ENCODE peak calls at places on chromosomes 5 and 9, in four cellular contexts. R is SK-N-SH, Y is H1, A is K562. J is an unnamed sample.

GRCh38 chr5:154478224-154478565 is at the start of gene HAND1:
- DNase-seq in R (peak), Y (peak), A (peak), J (peak)

GRCh38 chr9:122875523-122875922 is 29.6 kb downstream of the RC3H2 start:
- DNase-seq in A (no peak), R (no peak), Y (no peak), J (no peak)

GRCh38 chr5:132530946-132531345 is 12.4 kb downstream of the IL5 start:
- DNase-seq in Y (no peak), A (no peak), R (no peak), J (no peak)

GRCh38 chr5:160506006-160507004 is 84.7 kb downstream of the PTTG1 start:
- DNase-seq in Y (peak), R (peak), A (no peak), J (peak)

GRCh38 chr9:101587644-101588043 is 7.1 kb downstream of the PPP3R2 start:
- DNase-seq in A (no peak), R (no peak), Y (no peak), J (no peak)

GRCh38 chr9:91078041-91078441 is 276.4 kb downstream of the SYK start:
- DNase-seq in R (no peak), Y (no peak), A (no peak), J (no peak)

GRCh38 chr5:111848374-111848914 is 91.5 kb upstream of the NREP start:
- DNase-seq in A (no peak), Y (no peak), R (no peak), J (no peak)

GRCh38 chr5:87650284-87650683 is 237.6 kb upstream of the CCNH start:
- DNase-seq in Y (no peak), R (no peak), A (no peak), J (no peak)

GRCh38 chr5:41408676-41409443 is 101.5 kb downstream of the PLCXD3 start:
- DNase-seq in Y (no peak), R (no peak), A (no peak), J (no peak)

GRCh38 chr9:69295872-69296562 is 29.0 kb upstream of the ENTREP1 start:
- DNase-seq in R (no peak), Y (no peak), A (no peak), J (no peak)

GRCh38 chr5:31827862-31828261 is 188.9 kb downstream of the PDZD2 start:
- DNase-seq in A (no peak), R (no peak), Y (no peak), J (no peak)

GRCh38 chr5:157607371-157608161 is 32.0 kb upstream of the ADAM19 start:
- DNase-seq in A (peak), Y (no peak), R (no peak), J (no peak)

GRCh38 chr5:164799391-164799790 is 1294.0 kb downstream of the MAT2B start:
- DNase-seq in Y (no peak), R (no peak), A (no peak), J (no peak)

GRCh38 chr5:158837908-158838307 is 261.8 kb downstream of the EBF1 start:
- DNase-seq in Y (no peak), A (no peak), R (no peak), J (no peak)

GRCh38 chr5:55633574-55634203 is 78.4 kb downstream of the SLC38A9 start:
- DNase-seq in A (no peak), Y (no peak), R (no peak), J (no peak)

GRCh38 chr9:99870126-99870525 is 36.3 kb upstream of the STX17 start:
- DNase-seq in R (no peak), Y (no peak), A (no peak), J (no peak)

GRCh38 chr5:80216096-80216495 is 39.8 kb downstream of the SERINC5 start:
- DNase-seq in Y (no peak), A (no peak), R (no peak), J (no peak)

GRCh38 chr5:57745676-57746075 is 263.1 kb upstream of the ACTBL2 start:
- DNase-seq in A (no peak), Y (no peak), R (no peak), J (no peak)

GRCh38 chr9:88817628-88818027 is 173.6 kb upstream of the S1PR3 start:
- DNase-seq in R (no peak), A (no peak), Y (peak), J (no peak)

GRCh38 chr9:98678244-98678842 is 30.4 kb downstream of the GABBR2 start:
- DNase-seq in Y (peak), R (no peak), A (no peak), J (peak)

GRCh38 chr9:16726718-16727451 is 143.6 kb downstream of the BNC2 start:
- DNase-seq in A (no peak), R (peak), Y (peak), J (peak)

GRCh38 chr5:180742727-180743126 is 2.9 kb upstream of the OR2Y1 start:
- DNase-seq in A (no peak), Y (no peak), R (no peak), J (no peak)

GRCh38 chr5:369151-369939 is 47.8 kb downstream of the AHRR start:
- DNase-seq in Y (peak), R (no peak), A (no peak), J (peak)

GRCh38 chr5:56325039-56325438 is 91.9 kb upstream of the ANKRD55 start:
- DNase-seq in R (no peak), A (no peak), Y (no peak), J (no peak)

GRCh38 chr5:61991426-61991825 is 314.6 kb upstream of the KIF2A start:
- DNase-seq in A (no peak), Y (no peak), R (no peak), J (no peak)

GRCh38 chr5:73299017-73299630 is 126.1 kb downstream of the TMEM174 start:
- DNase-seq in Y (peak), R (peak), A (no peak), J (peak)

GRCh38 chr9:120242397-120242796 is 337.6 kb downstream of the CDK5RAP2 start:
- DNase-seq in A (no peak), Y (no peak), R (no peak), J (no peak)

GRCh38 chr5:132822650-132823480 is 7.6 kb downstream of the SHROOM1 start:
- DNase-seq in Y (peak), R (no peak), A (no peak), J (peak)

GRCh38 chr5:79062431-79062830 is 7.0 kb downstream of the DMGDH start:
- DNase-seq in R (no peak), Y (no peak), A (no peak), J (no peak)

GRCh38 chr9:14310247-14310646 is 3.7 kb downstream of the NFIB start:
- DNase-seq in A (no peak), Y (no peak), R (no peak), J (no peak)

GRCh38 chr9:90086076-90086475 is 481.3 kb downstream of the GADD45G start:
- DNase-seq in R (no peak), Y (no peak), A (no peak), J (no peak)

GRCh38 chr5:109410389-109411174 is 808 bp upstream of the PJA2 start:
- DNase-seq in A (peak), R (peak), Y (peak), J (peak)

GRCh38 chr9:93645921-93646639 is 69.7 kb downstream of the PHF2 start:
- DNase-seq in A (no peak), Y (no peak), R (no peak), J (peak)

GRCh38 chr5:92644271-92644886 is 936.6 kb downstream of the NR2F1-AS1 start:
- DNase-seq in A (no peak), R (no peak), Y (no peak), J (no peak)

GRCh38 chr9:84002344-84002743 is 21.7 kb downstream of the RMI1 start:
- DNase-seq in Y (no peak), A (no peak), R (no peak), J (no peak)

GRCh38 chr9:84000186-84000585 is 19.6 kb downstream of the RMI1 start:
- DNase-seq in Y (no peak), R (no peak), A (no peak), J (no peak)

GRCh38 chr9:84001621-84002020 is 21.0 kb downstream of the RMI1 start:
- DNase-seq in A (no peak), Y (no peak), R (no peak), J (no peak)

GRCh38 chr9:83999141-83999918 is 18.7 kb downstream of the RMI1 start:
- DNase-seq in R (no peak), Y (no peak), A (no peak), J (no peak)

DNA sequence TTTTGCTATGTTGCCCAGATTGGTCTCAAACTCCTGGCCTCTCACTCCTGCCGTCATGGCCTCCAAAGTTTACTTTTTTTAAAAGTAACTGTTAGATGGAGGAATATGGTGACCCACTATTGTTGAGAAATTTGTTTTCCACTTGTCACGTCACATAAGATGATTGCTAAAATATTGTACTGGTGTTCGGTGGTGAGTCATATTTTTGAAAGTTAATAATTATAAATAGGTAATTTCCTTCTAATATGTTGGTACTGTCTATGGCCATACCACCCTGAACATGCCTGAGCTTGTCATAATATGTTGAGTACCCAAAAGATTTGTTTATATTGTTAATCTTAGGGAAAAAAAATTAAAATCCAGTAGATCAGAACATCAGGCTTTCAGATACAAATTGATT is 22.6 kb downstream of the RMI1 start:
- DNase-seq in Y (no peak), R (no peak), A (no peak), J (no peak)
- TF ChIP-seq TEAD4 in Y (no peak), R (no peak), A (no peak), J (no peak)

GRCh38 chr5:59828623-59829022 is 64.9 kb downstream of the PDE4D start:
- DNase-seq in Y (no peak), A (no peak), R (no peak), J (no peak)

GRCh38 chr5:59830801-59831200 is 62.7 kb downstream of the PDE4D start:
- DNase-seq in A (no peak), Y (no peak), R (no peak), J (no peak)

GRCh38 chr5:59829922-59830321 is 63.6 kb downstream of the PDE4D start:
- DNase-seq in R (no peak), Y (no peak), A (no peak), J (no peak)

GRCh38 chr5:59831341-59831989 is 62.1 kb downstream of the PDE4D start:
- DNase-seq in A (no peak), Y (no peak), R (no peak), J (no peak)

GRCh38 chr5:59829389-59829788 is 64.1 kb downstream of the PDE4D start:
- DNase-seq in R (no peak), Y (no peak), A (no peak), J (no peak)
- TF ChIP-seq TEAD4 in R (peak), Y (no peak), A (no peak), J (no peak)

DNA sequence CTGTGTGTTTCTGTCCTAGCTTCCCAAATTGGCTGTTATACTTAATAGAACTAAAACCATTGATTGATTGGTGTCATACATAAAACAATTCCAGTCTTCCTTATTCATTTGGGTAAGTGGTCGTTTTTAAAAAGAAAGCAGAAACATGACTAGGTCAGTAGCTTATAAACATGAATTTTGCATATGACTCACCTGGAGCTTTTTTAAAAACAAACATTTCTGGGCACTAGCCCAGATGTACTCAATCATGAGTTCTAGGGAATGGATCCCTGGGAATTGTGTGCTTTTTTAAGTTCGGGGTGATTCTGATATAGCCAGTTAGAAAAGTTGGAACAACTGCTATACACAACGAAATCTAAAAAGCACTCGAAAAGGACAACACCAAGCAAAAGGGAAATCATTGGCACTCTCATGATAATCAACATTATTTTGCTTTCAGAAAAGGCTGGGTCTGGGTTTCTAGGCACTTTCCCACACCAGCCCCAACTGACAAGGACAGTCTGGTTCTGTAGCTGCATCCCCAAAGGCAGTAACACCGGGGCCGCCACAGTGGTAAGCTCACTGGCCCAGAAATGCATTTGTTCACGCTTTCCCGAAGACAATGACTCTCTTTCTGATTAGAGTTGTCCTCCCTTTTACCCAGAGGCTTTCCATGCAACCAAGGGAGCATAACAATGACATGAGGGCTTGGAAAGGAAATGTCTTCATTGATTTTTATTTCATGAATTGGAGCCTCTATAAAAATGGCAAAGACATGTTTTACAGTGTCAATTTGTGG is 664.9 kb upstream of the WWC1 start:
- DNase-seq in A (no peak), R (no peak), Y (no peak), J (no peak)
- TF ChIP-seq TEAD4 in A (no peak), R (no peak), Y (no peak), J (no peak)

DNA sequence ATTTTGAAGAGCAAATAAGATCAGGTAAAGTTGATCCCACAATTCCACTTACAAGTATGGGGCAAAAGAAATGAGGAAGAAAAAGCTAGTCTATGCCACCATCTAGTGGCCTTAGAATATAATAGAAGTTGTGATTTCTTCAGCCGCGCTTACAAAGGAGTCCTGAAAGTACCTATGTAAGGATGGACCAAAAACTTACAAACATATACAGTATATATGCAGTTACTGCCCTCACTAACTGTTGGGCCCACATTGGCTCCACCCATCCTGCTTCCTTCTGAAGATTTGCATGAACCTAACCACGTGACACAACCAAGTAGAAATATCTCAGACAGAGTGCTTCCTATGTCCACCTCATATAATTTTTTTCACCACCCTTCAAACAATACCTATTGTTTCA is 11.7 kb upstream of the OR13D1 start:
- DNase-seq in Y (no peak), A (peak), R (peak), J (no peak)
- TF ChIP-seq TEAD4 in Y (no peak), A (no peak), R (no peak), J (no peak)

GRCh38 chr9:124011460-124012301 is at the start of gene LHX2:
- DNase-seq in A (peak), Y (peak), R (peak), J (peak)

GRCh38 chr9:124010665-124011321 is 775 bp upstream of the LHX2 start:
- DNase-seq in Y (peak), A (no peak), R (peak), J (peak)

GRCh38 chr9:124008855-124009834 is 2.4 kb upstream of the LHX2 start:
- DNase-seq in A (no peak), Y (peak), R (no peak), J (peak)

GRCh38 chr9:124009835-124010226 is 1.7 kb upstream of the LHX2 start:
- DNase-seq in R (no peak), Y (no peak), A (no peak), J (no peak)

DNA sequence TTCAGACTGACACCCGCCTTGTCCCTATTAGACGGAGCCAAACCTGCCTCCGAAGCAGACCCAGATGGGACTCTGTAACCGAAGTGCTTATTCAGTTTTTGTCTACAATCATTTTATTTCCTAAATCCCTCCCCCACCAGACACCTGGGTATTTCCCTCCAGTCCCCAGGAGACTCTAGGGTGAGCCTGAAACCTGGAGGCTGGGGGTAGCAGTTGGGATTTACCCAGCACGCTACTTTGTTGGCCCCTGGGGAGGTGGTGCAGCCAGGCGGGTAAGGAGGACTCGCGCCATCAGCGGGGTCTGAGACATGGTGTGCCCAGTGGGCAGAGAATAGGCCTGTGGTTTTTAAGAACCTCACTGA is 1.3 kb upstream of the LHX2 start:
- DNase-seq in Y (no peak), A (no peak), R (no peak), J (no peak)
- TF ChIP-seq TEAD4 in Y (no peak), A (no peak), R (no peak), J (no peak)

DNA sequence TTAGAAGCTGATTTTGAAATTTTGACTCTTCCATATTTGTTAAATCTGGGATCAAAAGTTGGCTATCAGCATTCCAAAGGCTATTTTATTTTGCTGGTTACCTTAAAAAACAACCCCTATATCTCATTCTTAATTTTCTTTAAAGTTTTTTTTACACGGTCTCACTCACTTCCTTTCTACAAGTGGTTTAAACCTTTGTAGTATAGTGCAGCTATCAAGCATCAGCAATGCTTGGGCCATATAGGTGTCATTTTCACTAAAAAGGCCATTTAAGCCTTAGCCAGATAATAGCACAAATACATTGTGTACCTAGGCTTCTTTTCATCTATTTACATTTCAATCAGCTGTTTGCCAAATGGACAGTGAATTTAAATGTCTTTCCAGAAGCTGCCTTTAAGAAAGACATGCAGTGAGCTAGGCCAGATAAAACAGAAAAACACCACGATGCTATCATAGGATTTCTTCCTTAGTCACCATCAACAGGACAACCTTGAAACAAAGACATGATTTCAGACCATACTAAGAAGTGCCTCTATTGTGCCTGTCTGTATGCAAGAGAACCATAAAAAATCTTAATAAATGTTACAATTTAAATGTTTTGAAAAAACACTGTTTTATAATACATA is 104.2 kb downstream of the RAPGEF6 start:
- DNase-seq in R (no peak), Y (no peak), A (no peak), J (no peak)
- TF ChIP-seq TEAD4 in R (no peak), Y (no peak), A (no peak), J (no peak)

DNA sequence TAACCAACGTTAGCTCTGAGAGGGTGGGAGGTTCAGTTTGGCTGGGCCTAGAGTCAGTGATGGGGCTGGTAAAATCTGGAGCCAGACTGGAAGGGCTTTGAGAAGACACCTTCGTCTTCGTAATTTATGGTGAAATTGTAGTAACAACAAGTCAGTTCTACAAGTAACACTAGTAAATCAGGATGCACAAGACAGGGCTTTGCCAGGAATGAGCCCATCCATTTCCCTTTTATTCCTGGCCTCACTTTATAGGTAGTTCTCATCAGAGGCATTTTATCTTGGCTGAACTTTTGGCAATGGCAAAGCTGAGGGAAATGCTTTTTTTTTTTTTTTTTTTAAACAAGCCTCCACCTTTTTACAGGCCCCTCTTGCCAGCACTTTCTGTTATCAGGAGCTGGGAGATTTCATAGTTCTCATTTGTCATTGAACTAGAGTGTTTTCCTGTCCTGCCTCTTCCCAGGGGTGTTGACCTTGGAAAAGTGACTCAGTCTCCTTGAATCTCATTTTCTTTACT is 110.5 kb upstream of the KLF4 start:
- DNase-seq in R (no peak), A (no peak), Y (no peak), J (no peak)
- TF ChIP-seq TEAD4 in R (no peak), A (no peak), Y (no peak), J (no peak)

GRCh38 chr9:22206833-22207232 is 197.7 kb upstream of the CDKN2B start:
- DNase-seq in R (no peak), A (no peak), Y (no peak), J (no peak)
- TF ChIP-seq TEAD4 in R (no peak), A (no peak), Y (no peak), J (no peak)

J was measured in WTC11.